ENCODE peak calls at places on chromosomes 6 and 20, in six cellular contexts. One of them, this sample, is unnamed.
A peak's percentile ranks its signal among the peaks of the same experiment; 100 is the strongest.

GRCh38 chr6:7725849-7726415 is at the start of gene BMP6:
- DNase-seq in GM12878: no peak
- DNase-seq in A549: peak; percentile 88
- DNase-seq in K562: peak; percentile 93
- DNase-seq in IMR-90: peak; percentile 79
- DNase-seq in SK-N-SH: peak; percentile 90
- DNase-seq in this sample: peak; percentile 67

GRCh38 chr20:46979603-46980241 is 85.1 kb downstream of the EYA2 start:
- DNase-seq in GM12878: peak; percentile 20
- DNase-seq in A549: no peak
- DNase-seq in K562: peak; percentile 6
- DNase-seq in IMR-90: no peak
- DNase-seq in SK-N-SH: no peak
- DNase-seq in this sample: no peak

GRCh38 chr20:38883081-38883980 is 42.9 kb upstream of the FAM83D start:
- DNase-seq in GM12878: no peak
- DNase-seq in A549: no peak
- DNase-seq in K562: no peak
- DNase-seq in IMR-90: peak; percentile 2
- DNase-seq in SK-N-SH: peak; percentile 89
- DNase-seq in this sample: no peak

GRCh38 chr6:159252955-159253508 is 83.8 kb downstream of the FNDC1 start:
- DNase-seq in GM12878: peak; percentile 2
- DNase-seq in A549: peak; percentile 32
- DNase-seq in K562: peak; percentile 53
- DNase-seq in IMR-90: peak; percentile 45
- DNase-seq in SK-N-SH: peak; percentile 65
- DNase-seq in this sample: peak; percentile 52

GRCh38 chr6:153038378-153038777 is 35.9 kb upstream of the MTRF1L start:
- DNase-seq in GM12878: no peak
- DNase-seq in A549: no peak
- DNase-seq in K562: no peak
- DNase-seq in IMR-90: peak; percentile 84
- DNase-seq in SK-N-SH: no peak
- DNase-seq in this sample: no peak

GRCh38 chr6:69868961-69869360 is 2.6 kb downstream of the COL19A1 start:
- DNase-seq in GM12878: no peak
- DNase-seq in A549: no peak
- DNase-seq in K562: no peak
- DNase-seq in IMR-90: no peak
- DNase-seq in SK-N-SH: no peak
- DNase-seq in this sample: no peak

GRCh38 chr6:89866024-89866678 is 28.1 kb upstream of the GJA10 start:
- DNase-seq in GM12878: no peak
- DNase-seq in A549: no peak
- DNase-seq in K562: no peak
- DNase-seq in IMR-90: no peak
- DNase-seq in SK-N-SH: no peak
- DNase-seq in this sample: no peak

GRCh38 chr6:39189915-39190544 is 39.2 kb downstream of the KCNK5 start:
- DNase-seq in GM12878: no peak
- DNase-seq in A549: peak; percentile 49
- DNase-seq in K562: peak; percentile 73
- DNase-seq in IMR-90: peak; percentile 3
- DNase-seq in SK-N-SH: peak; percentile 69
- DNase-seq in this sample: peak; percentile 40

GRCh38 chr6:101113468-101114260 is 232.5 kb upstream of the ASCC3 start:
- DNase-seq in GM12878: no peak
- DNase-seq in A549: no peak
- DNase-seq in K562: no peak
- DNase-seq in IMR-90: no peak
- DNase-seq in SK-N-SH: no peak
- DNase-seq in this sample: no peak

GRCh38 chr6:42320762-42321161 is 103.1 kb upstream of the MRPS10 start:
- DNase-seq in GM12878: no peak
- DNase-seq in A549: no peak
- DNase-seq in K562: no peak
- DNase-seq in IMR-90: no peak
- DNase-seq in SK-N-SH: no peak
- DNase-seq in this sample: no peak

GRCh38 chr6:166633732-166634535 is 6.9 kb upstream of the RPS6KA2 start:
- DNase-seq in GM12878: no peak
- DNase-seq in A549: no peak
- DNase-seq in K562: peak; percentile 22
- DNase-seq in IMR-90: peak; percentile 69
- DNase-seq in SK-N-SH: no peak
- DNase-seq in this sample: peak; percentile 20

GRCh38 chr6:143941852-143942627 is 66.0 kb downstream of the PLAGL1 start:
- DNase-seq in GM12878: no peak
- DNase-seq in A549: peak; percentile 75
- DNase-seq in K562: peak; percentile 86
- DNase-seq in IMR-90: peak; percentile 49
- DNase-seq in SK-N-SH: peak; percentile 64
- DNase-seq in this sample: peak; percentile 81

GRCh38 chr20:62768234-62768814 is 27.9 kb upstream of the MRGBP start:
- DNase-seq in GM12878: no peak
- DNase-seq in A549: no peak
- DNase-seq in K562: no peak
- DNase-seq in IMR-90: no peak
- DNase-seq in SK-N-SH: no peak
- DNase-seq in this sample: no peak

GRCh38 chr20:16476032-16476431 is 97.2 kb downstream of the KIF16B start:
- DNase-seq in GM12878: peak; percentile 28
- DNase-seq in A549: peak; percentile 64
- DNase-seq in K562: peak; percentile 49
- DNase-seq in IMR-90: peak; percentile 62
- DNase-seq in SK-N-SH: peak; percentile 45
- DNase-seq in this sample: peak; percentile 76

GRCh38 chr20:6081236-6081635 is 27.4 kb upstream of the LRRN4 start:
- DNase-seq in GM12878: no peak
- DNase-seq in A549: no peak
- DNase-seq in K562: no peak
- DNase-seq in IMR-90: peak; percentile 52
- DNase-seq in SK-N-SH: no peak
- DNase-seq in this sample: peak; percentile 26

GRCh38 chr6:138287144-138287955 is 69.1 kb upstream of the PBOV1 start:
- DNase-seq in GM12878: no peak
- DNase-seq in A549: peak; percentile 31
- DNase-seq in K562: peak; percentile 51
- DNase-seq in IMR-90: no peak
- DNase-seq in SK-N-SH: peak; percentile 36
- DNase-seq in this sample: peak; percentile 58

GRCh38 chr20:55103188-55103587 is 627.8 kb downstream of the DOK5 start:
- DNase-seq in GM12878: no peak
- DNase-seq in A549: no peak
- DNase-seq in K562: peak; percentile 88
- DNase-seq in IMR-90: no peak
- DNase-seq in SK-N-SH: no peak
- DNase-seq in this sample: no peak

GRCh38 chr20:40506567-40506966 is 182.5 kb downstream of the MAFB start:
- DNase-seq in GM12878: no peak
- DNase-seq in A549: peak; percentile 60
- DNase-seq in K562: peak; percentile 35
- DNase-seq in IMR-90: peak; percentile 80
- DNase-seq in SK-N-SH: no peak
- DNase-seq in this sample: peak; percentile 37

GRCh38 chr20:63973636-63974401 is 4.1 kb upstream of the ZNF512B start:
- DNase-seq in GM12878: no peak
- DNase-seq in A549: peak; percentile 87
- DNase-seq in K562: peak; percentile 93
- DNase-seq in IMR-90: peak; percentile 79
- DNase-seq in SK-N-SH: peak; percentile 95
- DNase-seq in this sample: peak; percentile 86

GRCh38 chr6:158042245-158042798 is 60.7 kb downstream of the SYNJ2 start:
- DNase-seq in GM12878: no peak
- DNase-seq in A549: peak; percentile 51
- DNase-seq in K562: peak; percentile 83
- DNase-seq in IMR-90: peak; percentile 93
- DNase-seq in SK-N-SH: peak; percentile 89
- DNase-seq in this sample: peak; percentile 40

GRCh38 chr6:148064406-148065134 is 278.1 kb upstream of the SASH1 start:
- DNase-seq in GM12878: no peak
- DNase-seq in A549: no peak
- DNase-seq in K562: peak; percentile 16
- DNase-seq in IMR-90: peak; percentile 27
- DNase-seq in SK-N-SH: no peak
- DNase-seq in this sample: no peak

GRCh38 chr20:52204136-52204535 is 12.6 kb upstream of the ZFP64 start:
- DNase-seq in GM12878: no peak
- DNase-seq in A549: peak; percentile 32
- DNase-seq in K562: peak; percentile 20
- DNase-seq in IMR-90: no peak
- DNase-seq in SK-N-SH: no peak
- DNase-seq in this sample: no peak

GRCh38 chr20:20393207-20393606 is 25.3 kb downstream of the INSM1 start:
- DNase-seq in GM12878: no peak
- DNase-seq in A549: no peak
- DNase-seq in K562: peak; percentile 47
- DNase-seq in IMR-90: peak; percentile 89
- DNase-seq in SK-N-SH: no peak
- DNase-seq in this sample: no peak

GRCh38 chr6:166988674-166989201 is 10.5 kb upstream of the CEP43 start:
- DNase-seq in GM12878: no peak
- DNase-seq in A549: no peak
- DNase-seq in K562: no peak
- DNase-seq in IMR-90: no peak
- DNase-seq in SK-N-SH: no peak
- DNase-seq in this sample: no peak

GRCh38 chr20:57619053-57619831 is 984 bp downstream of the ZBP1 start:
- DNase-seq in GM12878: peak; percentile 93
- DNase-seq in A549: no peak
- DNase-seq in K562: no peak
- DNase-seq in IMR-90: no peak
- DNase-seq in SK-N-SH: no peak
- DNase-seq in this sample: no peak

GRCh38 chr6:142935553-142936517 is 9.1 kb downstream of the HIVEP2 start:
- DNase-seq in GM12878: no peak
- DNase-seq in A549: no peak
- DNase-seq in K562: no peak
- DNase-seq in IMR-90: no peak
- DNase-seq in SK-N-SH: no peak
- DNase-seq in this sample: no peak

GRCh38 chr6:52617087-52617486 is 40.2 kb upstream of the TRAM2 start:
- DNase-seq in GM12878: no peak
- DNase-seq in A549: no peak
- DNase-seq in K562: no peak
- DNase-seq in IMR-90: no peak
- DNase-seq in SK-N-SH: no peak
- DNase-seq in this sample: no peak

GRCh38 chr6:11413728-11414127 is 123.8 kb upstream of the TMEM170B start:
- DNase-seq in GM12878: no peak
- DNase-seq in A549: no peak
- DNase-seq in K562: no peak
- DNase-seq in IMR-90: peak; percentile 55
- DNase-seq in SK-N-SH: no peak
- DNase-seq in this sample: no peak

GRCh38 chr6:63553208-63553607 is 19.1 kb upstream of the LOC128125822 start:
- DNase-seq in GM12878: peak; percentile 81
- DNase-seq in A549: no peak
- DNase-seq in K562: no peak
- DNase-seq in IMR-90: no peak
- DNase-seq in SK-N-SH: no peak
- DNase-seq in this sample: no peak

GRCh38 chr6:6315660-6316059 is 4.8 kb downstream of the F13A1 start:
- DNase-seq in GM12878: no peak
- DNase-seq in A549: peak; percentile 40
- DNase-seq in K562: peak; percentile 62
- DNase-seq in IMR-90: peak; percentile 11
- DNase-seq in SK-N-SH: peak; percentile 52
- DNase-seq in this sample: peak; percentile 27
- TF ChIP-seq SMC3 in GM12878: peak; percentile 49
- TF ChIP-seq SMC3 in A549: peak; percentile 14
- TF ChIP-seq SMC3 in K562: peak; percentile 39
- TF ChIP-seq SMC3 in IMR-90: no peak
- TF ChIP-seq SMC3 in SK-N-SH: no peak
- TF ChIP-seq SMC3 in this sample: no peak

GRCh38 chr6:30902709-30903108 is 5.3 kb upstream of the GTF2H4 start:
- DNase-seq in GM12878: no peak
- DNase-seq in A549: no peak
- DNase-seq in K562: no peak
- DNase-seq in IMR-90: no peak
- DNase-seq in SK-N-SH: no peak
- DNase-seq in this sample: no peak

GRCh38 chr6:30901436-30901835 is 6.6 kb upstream of the GTF2H4 start:
- DNase-seq in GM12878: no peak
- DNase-seq in A549: no peak
- DNase-seq in K562: no peak
- DNase-seq in IMR-90: no peak
- DNase-seq in SK-N-SH: no peak
- DNase-seq in this sample: no peak

GRCh38 chr6:30898750-30899360 is 9.2 kb upstream of the GTF2H4 start:
- DNase-seq in GM12878: no peak
- DNase-seq in A549: no peak
- DNase-seq in K562: no peak
- DNase-seq in IMR-90: no peak
- DNase-seq in SK-N-SH: no peak
- DNase-seq in this sample: no peak

GRCh38 chr6:30900863-30901417 is 7.1 kb upstream of the GTF2H4 start:
- DNase-seq in GM12878: no peak
- DNase-seq in A549: no peak
- DNase-seq in K562: no peak
- DNase-seq in IMR-90: no peak
- DNase-seq in SK-N-SH: peak; percentile 6
- DNase-seq in this sample: no peak

DNA sequence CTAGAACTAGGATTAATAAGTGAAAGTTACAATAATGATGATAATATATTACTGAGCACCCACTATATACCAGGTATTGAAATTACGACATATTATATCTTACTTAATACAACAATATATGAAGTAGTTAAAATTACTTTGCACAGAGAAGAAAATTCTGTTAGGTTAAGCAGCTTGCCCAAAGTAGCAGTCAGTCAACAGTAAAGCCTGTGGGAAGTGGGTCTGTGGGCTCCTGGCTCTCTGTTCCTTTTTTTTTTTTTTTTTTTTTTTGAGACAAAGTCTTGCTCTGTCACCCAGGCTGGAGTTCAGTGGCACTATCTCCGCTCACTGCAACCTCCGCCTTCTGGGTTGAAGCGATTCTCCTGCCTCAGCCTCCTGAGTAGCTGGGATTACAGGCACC is 4.8 kb upstream of the GTF2H4 start:
- DNase-seq in GM12878: no peak
- DNase-seq in A549: no peak
- DNase-seq in K562: no peak
- DNase-seq in IMR-90: no peak
- DNase-seq in SK-N-SH: no peak
- DNase-seq in this sample: no peak
- TF ChIP-seq SMC3 in GM12878: no peak
- TF ChIP-seq SMC3 in A549: no peak
- TF ChIP-seq SMC3 in K562: no peak
- TF ChIP-seq SMC3 in IMR-90: no peak
- TF ChIP-seq SMC3 in SK-N-SH: no peak
- TF ChIP-seq SMC3 in this sample: no peak

GRCh38 chr20:44576297-44576696 is 6.1 kb upstream of the PKIG start:
- DNase-seq in GM12878: no peak
- DNase-seq in A549: peak; percentile 51
- DNase-seq in K562: peak; percentile 50
- DNase-seq in IMR-90: peak; percentile 67
- DNase-seq in SK-N-SH: no peak
- DNase-seq in this sample: peak; percentile 21
- TF ChIP-seq SMC3 in GM12878: peak; percentile 85
- TF ChIP-seq SMC3 in A549: no peak
- TF ChIP-seq SMC3 in K562: no peak
- TF ChIP-seq SMC3 in IMR-90: peak; percentile 31
- TF ChIP-seq SMC3 in SK-N-SH: no peak
- TF ChIP-seq SMC3 in this sample: peak; percentile 29

GRCh38 chr6:36129889-36130671 is at the start of gene MAPK13:
- DNase-seq in GM12878: no peak
- DNase-seq in A549: no peak
- DNase-seq in K562: no peak
- DNase-seq in IMR-90: peak; percentile 40
- DNase-seq in SK-N-SH: no peak
- DNase-seq in this sample: peak; percentile 25
- TF ChIP-seq SMC3 in GM12878: no peak
- TF ChIP-seq SMC3 in A549: no peak
- TF ChIP-seq SMC3 in K562: no peak
- TF ChIP-seq SMC3 in IMR-90: no peak
- TF ChIP-seq SMC3 in SK-N-SH: no peak
- TF ChIP-seq SMC3 in this sample: no peak

This sample was measured in HepG2.